ENCODE peak calls at places on chromosomes 12 and 14, in seven cellular contexts. W, D, A, E, U, H and Z are unnamed samples.

GRCh38 chr12:124162151-124163110 is 132.5 kb upstream of the RFLNA start:
- DNase-seq in W (no peak), D (no peak), A (no peak), E (no peak), U (no peak), H (no peak), Z (no peak)

GRCh38 chr14:28756896-28757570 is 9.6 kb upstream of the FOXG1 start:
- DNase-seq in W (peak; percentile 72), D (no peak), A (peak; percentile 54), E (no peak), U (no peak), H (no peak), Z (peak; percentile 1)

GRCh38 chr12:132305560-132305966 is 23.8 kb downstream of the GALNT9 start:
- DNase-seq in W (no peak), D (no peak), A (no peak), E (no peak), U (no peak), H (no peak), Z (peak; percentile 28)

GRCh38 chr14:77151245-77151644 is 9.7 kb upstream of the ZDHHC22 start:
- DNase-seq in W (no peak), D (no peak), A (peak; percentile 49), E (no peak), U (no peak), H (peak; percentile 37), Z (peak; percentile 40)

GRCh38 chr12:33828326-33828725 is 194.0 kb upstream of the ALG10 start:
- DNase-seq in W (no peak), D (no peak), A (no peak), E (no peak), U (no peak), H (no peak), Z (no peak)

GRCh38 chr14:64209428-64210165 is 84.6 kb downstream of the ESR2 start:
- DNase-seq in W (no peak), D (peak; percentile 57), A (peak; percentile 54), E (no peak), U (no peak), H (no peak), Z (no peak)

GRCh38 chr14:60724080-60724618 is at the start of gene SIX4:
- DNase-seq in W (peak; percentile 84), D (peak; percentile 72), A (peak; percentile 78), E (peak; percentile 30), U (peak; percentile 62), H (peak; percentile 39), Z (peak; percentile 54)

GRCh38 chr14:96145116-96145864 is 59.3 kb upstream of the BDKRB2 start:
- DNase-seq in W (no peak), D (no peak), A (no peak), E (no peak), U (no peak), H (no peak), Z (no peak)

GRCh38 chr12:116529048-116529447 is 30.1 kb upstream of the MAP1LC3B2 start:
- DNase-seq in W (peak; percentile 84), D (peak; percentile 44), A (peak; percentile 46), E (peak; percentile 56), U (no peak), H (no peak), Z (no peak)

GRCh38 chr12:28882444-28882843 is 266.6 kb upstream of the FAR2 start:
- DNase-seq in W (no peak), D (no peak), A (no peak), E (no peak), U (no peak), H (no peak), Z (no peak)

GRCh38 chr12:53222170-53223005 is 9.6 kb downstream of the RARG start:
- DNase-seq in W (no peak), D (no peak), A (no peak), E (no peak), U (no peak), H (no peak), Z (no peak)

GRCh38 chr14:72824051-72824450 is 69.8 kb downstream of the DPF3 start:
- DNase-seq in W (no peak), D (no peak), A (no peak), E (no peak), U (no peak), H (no peak), Z (no peak)

GRCh38 chr14:92408186-92408585 is 85.2 kb downstream of the SLC24A4 start:
- DNase-seq in W (no peak), D (no peak), A (no peak), E (no peak), U (no peak), H (no peak), Z (no peak)

GRCh38 chr14:44766285-44766684 is 195.5 kb downstream of the KLHL28 start:
- DNase-seq in W (no peak), D (no peak), A (no peak), E (no peak), U (no peak), H (no peak), Z (no peak)

GRCh38 chr14:91331761-91332447 is 85.7 kb downstream of the CCDC88C start:
- DNase-seq in W (no peak), D (no peak), A (peak; percentile 36), E (no peak), U (no peak), H (no peak), Z (no peak)

GRCh38 chr12:20487519-20487918 is 119.2 kb downstream of the PDE3A start:
- DNase-seq in W (no peak), D (no peak), A (no peak), E (no peak), U (no peak), H (no peak), Z (no peak)

GRCh38 chr12:88291498-88292131 is 149.5 kb downstream of the TMTC3 start:
- DNase-seq in W (no peak), D (no peak), A (no peak), E (no peak), U (no peak), H (no peak), Z (no peak)

GRCh38 chr12:11040162-11040561 is 9.0 kb upstream of the TAS2R31 start:
- DNase-seq in W (no peak), D (no peak), A (no peak), E (no peak), U (no peak), H (no peak), Z (no peak)

GRCh38 chr14:88168498-88169165 is 154.4 kb downstream of the KCNK10 start:
- DNase-seq in W (peak; percentile 50), D (no peak), A (peak; percentile 56), E (no peak), U (peak; percentile 7), H (peak; percentile 20), Z (peak; percentile 52)

GRCh38 chr14:104690266-104690711 is 871 bp downstream of the INF2 start:
- DNase-seq in W (no peak), D (no peak), A (no peak), E (no peak), U (no peak), H (no peak), Z (no peak)
- TF ChIP-seq POLR2A in W (no peak), D (no peak), A (no peak), E (no peak), U (no peak), H (no peak), Z (no peak)

DNA sequence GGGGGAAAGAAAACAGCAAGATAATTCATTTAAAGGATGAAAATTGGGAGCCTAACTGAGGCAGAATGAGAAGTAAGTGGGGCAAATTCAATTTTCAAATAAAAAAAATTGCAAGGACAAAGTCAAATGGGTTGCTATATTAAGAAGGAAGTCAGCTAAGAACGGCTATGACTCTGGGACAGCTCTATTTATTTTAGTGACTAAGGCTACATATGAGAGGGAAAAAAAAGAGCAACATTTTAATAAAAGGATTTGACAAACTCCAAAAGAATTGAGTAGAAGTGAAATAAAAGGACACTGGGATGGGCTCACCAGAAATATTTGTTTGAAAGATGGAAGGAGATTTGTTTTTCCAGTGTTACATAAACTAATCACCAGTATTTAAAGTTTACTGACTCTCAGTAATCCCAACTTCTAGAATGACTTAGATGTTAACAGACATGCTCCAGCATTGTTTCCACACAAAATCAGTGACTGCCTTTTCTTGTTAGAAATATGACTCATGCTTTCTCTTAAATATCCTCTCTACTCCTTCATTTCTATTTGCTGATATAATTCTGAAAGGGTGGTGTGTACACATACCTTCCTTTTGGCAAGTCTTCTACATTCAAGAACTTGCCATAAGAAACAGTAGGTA is 198.5 kb downstream of the SLC25A21 start:
- DNase-seq in W (no peak), D (no peak), A (no peak), E (no peak), U (no peak), H (no peak), Z (no peak)
- TF ChIP-seq POLR2A in W (no peak), D (no peak), A (no peak), E (no peak), U (no peak), H (no peak), Z (no peak)

DNA sequence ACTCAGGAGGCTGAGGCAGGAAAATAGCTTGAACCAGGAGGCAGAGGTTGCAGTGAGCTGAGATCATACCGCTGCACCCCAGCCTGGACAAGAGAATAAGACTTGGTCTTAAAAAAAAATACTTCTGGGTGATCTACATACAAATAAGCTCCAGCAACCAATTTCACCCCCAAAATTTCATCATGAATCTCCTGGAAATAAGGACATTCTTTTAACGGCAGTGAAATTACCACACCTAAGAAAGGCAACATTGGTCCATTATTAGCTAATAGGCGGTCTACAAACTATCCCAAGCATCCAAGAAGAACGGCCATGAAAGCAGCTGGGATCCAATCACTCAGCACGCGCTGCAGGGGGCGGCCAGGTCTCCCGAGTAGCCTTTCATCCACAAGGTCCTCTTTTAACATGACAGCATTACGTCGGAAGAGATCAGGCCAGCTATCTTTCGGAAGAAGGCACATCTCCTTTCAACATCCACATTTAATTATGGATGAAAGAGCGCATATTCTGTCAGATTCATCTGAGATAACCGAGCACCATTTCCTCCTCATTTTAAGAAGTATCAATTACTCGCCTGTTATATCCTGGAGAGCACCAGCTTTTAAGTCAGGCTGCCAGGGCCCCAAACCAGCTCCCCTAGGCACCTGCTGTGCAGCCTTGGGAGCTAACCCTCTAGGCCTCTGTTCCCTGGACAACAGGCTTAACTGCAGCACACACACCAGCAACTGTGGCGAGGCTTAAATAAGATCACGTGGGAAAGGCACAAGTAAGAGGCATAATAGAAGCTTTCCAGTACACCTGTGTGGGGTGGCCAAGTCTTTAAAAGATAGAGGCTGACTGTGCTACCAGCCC is 4.2 kb downstream of the SLC15A4 start:
- DNase-seq in W (no peak), D (no peak), A (no peak), E (no peak), U (no peak), H (no peak), Z (no peak)
- TF ChIP-seq POLR2A in W (no peak), D (no peak), A (no peak), E (no peak), U (no peak), H (no peak), Z (no peak)

GRCh38 chr12:1660304-1661187 is 30.3 kb upstream of the ADIPOR2 start:
- DNase-seq in W (peak; percentile 55), D (peak; percentile 35), A (peak; percentile 83), E (peak; percentile 88), U (no peak), H (no peak), Z (peak; percentile 71)

GRCh38 chr12:1665366-1665765 is 25.5 kb upstream of the ADIPOR2 start:
- DNase-seq in W (no peak), D (no peak), A (no peak), E (no peak), U (no peak), H (no peak), Z (no peak)

GRCh38 chr12:1663440-1664132 is 27.3 kb upstream of the ADIPOR2 start:
- DNase-seq in W (no peak), D (no peak), A (no peak), E (no peak), U (no peak), H (no peak), Z (no peak)

GRCh38 chr12:1662761-1663439 is 28.0 kb upstream of the ADIPOR2 start:
- DNase-seq in W (no peak), D (no peak), A (peak; percentile 68), E (no peak), U (no peak), H (no peak), Z (peak; percentile 87)

GRCh38 chr12:1661553-1662335 is 29.1 kb upstream of the ADIPOR2 start:
- DNase-seq in W (peak; percentile 81), D (peak; percentile 77), A (peak; percentile 92), E (peak; percentile 87), U (peak; percentile 97), H (peak; percentile 82), Z (peak; percentile 98)
- TF ChIP-seq POLR2A in W (peak; percentile 64), D (peak; percentile 67), A (peak; percentile 28), E (no peak), U (peak; percentile 28), H (no peak), Z (peak; percentile 25)